ENCODE peak calls at places on chromosome 7, in four cellular contexts. X is dermis blood vessel endothelial cell, K is epithelial cell of esophagus, N is A549. J is an unnamed sample.

GRCh38 chr7:80677629-80678028 is 39.2 kb downstream of the CD36 start:
- DNase-seq in N (no peak), K (peak; percentile 39), X (no peak), J (no peak)

GRCh38 chr7:97307521-97308108 is 190.1 kb downstream of the SDHAF3 start:
- DNase-seq in K (peak; percentile 11), N (no peak), X (peak; percentile 3), J (no peak)

GRCh38 chr7:132685301-132685700 is 109.0 kb upstream of the PLXNA4 start:
- DNase-seq in K (peak; percentile 1), N (no peak), X (no peak), J (no peak)

GRCh38 chr7:36967387-36967786 is 243.1 kb upstream of the AOAH start:
- DNase-seq in K (peak; percentile 58), X (peak; percentile 83), N (peak; percentile 49), J (no peak)

GRCh38 chr7:6621195-6622128 is 6.1 kb downstream of the ZNF853 start:
- DNase-seq in N (no peak), X (no peak), K (no peak), J (no peak)

GRCh38 chr7:24723178-24723530 is 34.1 kb downstream of the GSDME start:
- DNase-seq in X (no peak), K (no peak), N (no peak), J (no peak)

GRCh38 chr7:138478499-138478908 is 18.4 kb downstream of the TRIM24 start:
- DNase-seq in X (no peak), N (no peak), K (no peak), J (no peak)

GRCh38 chr7:103862302-103863035 is 127.0 kb downstream of the RELN start:
- DNase-seq in N (no peak), K (no peak), X (no peak), J (no peak)

GRCh38 chr7:92916751-92917369 is 80.5 kb upstream of the CDK6 start:
- DNase-seq in K (peak; percentile 84), X (no peak), N (no peak), J (no peak)

GRCh38 chr7:159039716-159040115 is 105.0 kb downstream of the VIPR2 start:
- DNase-seq in N (no peak), K (no peak), X (no peak), J (no peak)

GRCh38 chr7:15765753-15766152 is 79.3 kb upstream of the MEOX2 start:
- DNase-seq in X (peak; percentile 92), N (no peak), K (no peak), J (no peak)

GRCh38 chr7:87148332-87148955 is 3.8 kb upstream of the DMTF1 start:
- DNase-seq in K (peak; percentile 53), N (peak; percentile 7), X (peak; percentile 62), J (no peak)

GRCh38 chr7:84060760-84061261 is 133.8 kb downstream of the SEMA3A start:
- DNase-seq in K (peak; percentile 67), X (peak; percentile 43), N (peak; percentile 10), J (no peak)

GRCh38 chr7:112144284-112145059 is 61.7 kb downstream of the DOCK4 start:
- DNase-seq in X (no peak), N (no peak), K (no peak), J (no peak)

GRCh38 chr7:87220734-87221215 is 1.2 kb upstream of the TMEM243 start:
- DNase-seq in K (peak; percentile 43), X (peak; percentile 22), N (no peak), J (no peak)

GRCh38 chr7:12139421-12139820 is 71.7 kb upstream of the TMEM106B start:
- DNase-seq in X (no peak), N (no peak), K (peak; percentile 24), J (no peak)

GRCh38 chr7:152072451-152072850 is 47.0 kb downstream of the GALNT11 start:
- DNase-seq in K (peak; percentile 39), N (no peak), X (no peak), J (no peak)

GRCh38 chr7:114860196-114860595 is 61.7 kb upstream of the MDFIC start:
- DNase-seq in N (no peak), X (no peak), K (peak; percentile 85), J (no peak)

GRCh38 chr7:113092762-113093161 is 6.1 kb upstream of the GPR85 start:
- DNase-seq in X (no peak), N (no peak), K (no peak), J (no peak)

GRCh38 chr7:105639677-105640493 is 58.6 kb upstream of the EFCAB10 start:
- DNase-seq in X (no peak), K (no peak), N (no peak), J (no peak)

J was measured in CD8-positive, alpha-beta T cell.